ENCODE peak calls at places on chromosomes 1 and 21, in five cellular contexts. B is esophagus muscularis mucosa, G is tibial artery, M is ovary, T is uterus. N is an unnamed sample. For H3K4me1, the result is how much of the 10 kb centered on the place peaks cover.

GRCh38 chr1:153663211-153663610 is 4.7 kb downstream of the SNAPIN start:
- DNase-seq in B (no peak), G (no peak), M (peak), T (no peak), N (peak)

GRCh38 chr1:27143408-27143807 is 11.5 kb downstream of the SLC9A1 start:
- DNase-seq in B (no peak), G (no peak), M (no peak), T (peak), N (no peak)

GRCh38 chr1:27001570-27002360 is 8.3 kb downstream of the TRNP1 start:
- DNase-seq in B (no peak), G (peak), M (no peak), T (no peak), N (no peak)

GRCh38 chr1:18144921-18145699 is 37.5 kb downstream of the IGSF21 start:
- DNase-seq in B (no peak), G (no peak), M (no peak), T (no peak), N (no peak)

GRCh38 chr1:160629286-160630210 is 17.3 kb downstream of the SLAMF1 start:
- DNase-seq in B (no peak), G (no peak), M (no peak), T (no peak), N (no peak)

GRCh38 chr1:119827010-119827409 is 15.8 kb upstream of the REG4 start:
- DNase-seq in B (no peak), G (no peak), M (no peak), T (no peak), N (no peak)

GRCh38 chr1:117928881-117929339 is 511 bp downstream of the GDAP2 start:
- DNase-seq in B (peak), G (peak), M (no peak), T (peak), N (peak)

GRCh38 chr1:56683569-56683968 is 38.5 kb downstream of the PRKAA2 start:
- DNase-seq in B (no peak), G (no peak), M (no peak), T (no peak), N (no peak)

GRCh38 chr1:241310451-241310850 is 46.6 kb downstream of the RGS7 start:
- DNase-seq in B (no peak), G (no peak), M (no peak), T (no peak), N (no peak)

GRCh38 chr1:168321945-168322344 is 41.3 kb downstream of the TBX19 start:
- DNase-seq in B (no peak), G (no peak), M (no peak), T (no peak), N (no peak)

GRCh38 chr1:44650159-44650831 is 24.0 kb downstream of the TMEM53 start:
- DNase-seq in B (no peak), G (no peak), M (no peak), T (no peak), N (no peak)

GRCh38 chr1:206122686-206123085 is 5.5 kb upstream of the AVPR1B start:
- DNase-seq in B (no peak), G (no peak), M (no peak), T (no peak), N (no peak)

GRCh38 chr1:71638081-71638766 is 557.4 kb upstream of the ZRANB2 start:
- DNase-seq in B (no peak), G (no peak), M (no peak), T (no peak), N (no peak)

GRCh38 chr1:9687120-9687875 is 35.8 kb downstream of the PIK3CD start:
- DNase-seq in B (no peak), G (peak), M (peak), T (peak), N (peak)

GRCh38 chr21:43731476-43731875 is 12.5 kb downstream of the PDXK start:
- DNase-seq in B (no peak), G (no peak), M (no peak), T (no peak), N (no peak)

GRCh38 chr21:43726686-43727570 is 8.0 kb downstream of the PDXK start:
- DNase-seq in B (no peak), G (peak), M (no peak), T (no peak), N (no peak)

GRCh38 chr21:43728467-43729390 is 9.8 kb downstream of the PDXK start:
- DNase-seq in B (peak), G (peak), M (peak), T (peak), N (peak)

GRCh38 chr21:43723648-43724047 is 4.7 kb downstream of the PDXK start:
- DNase-seq in B (no peak), G (no peak), M (no peak), T (no peak), N (no peak)

DNA sequence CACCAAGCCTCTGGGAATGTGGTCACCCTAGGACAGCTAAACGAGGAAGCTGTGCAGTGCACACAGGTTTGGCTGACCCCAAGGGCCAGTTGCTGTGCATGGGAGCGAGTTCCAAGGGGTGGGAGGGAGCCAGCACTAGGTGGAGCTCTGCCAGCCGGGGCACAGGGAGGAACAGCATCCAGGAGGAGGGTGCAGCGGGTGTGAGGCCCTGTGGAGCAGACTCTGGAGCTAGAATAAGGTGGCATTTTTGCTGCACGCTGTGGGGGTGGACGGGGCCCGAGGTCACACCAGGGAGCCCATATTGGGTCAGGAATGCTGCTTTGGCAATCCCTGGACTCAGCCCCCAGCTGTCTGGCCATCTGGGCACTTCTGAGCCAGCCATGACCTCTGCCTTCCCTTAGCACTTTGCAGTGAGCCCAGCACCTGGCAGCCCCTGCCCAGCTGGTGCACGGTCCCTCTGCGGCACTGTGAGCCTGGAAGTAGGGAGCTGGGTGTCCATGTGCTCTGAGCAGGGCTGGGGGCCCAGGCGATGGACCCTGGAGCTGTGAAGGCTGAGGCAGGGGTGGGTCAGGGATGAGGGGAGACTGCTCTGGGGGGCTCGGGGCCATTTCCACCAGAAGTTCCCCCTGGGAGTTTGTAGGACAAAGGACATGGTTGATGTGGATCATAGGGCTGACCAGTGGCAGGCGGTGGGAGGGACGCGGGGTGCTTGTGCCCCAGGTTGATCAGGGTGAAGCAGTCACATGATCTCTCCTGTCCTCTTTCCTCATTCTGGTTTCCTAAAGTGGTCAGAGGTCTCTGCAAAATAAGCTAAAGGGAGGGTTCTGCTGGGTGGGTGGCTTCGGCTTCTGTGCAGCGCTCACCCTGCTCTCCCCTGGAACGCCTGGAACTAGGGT is 8.9 kb downstream of the PDXK start:
- DNase-seq in B (no peak), G (peak), M (peak), T (peak), N (peak)
- H3K4me1 ChIP-seq in B (half or more), G (half or more), M (under half), T (under half), N (under half)

DNA sequence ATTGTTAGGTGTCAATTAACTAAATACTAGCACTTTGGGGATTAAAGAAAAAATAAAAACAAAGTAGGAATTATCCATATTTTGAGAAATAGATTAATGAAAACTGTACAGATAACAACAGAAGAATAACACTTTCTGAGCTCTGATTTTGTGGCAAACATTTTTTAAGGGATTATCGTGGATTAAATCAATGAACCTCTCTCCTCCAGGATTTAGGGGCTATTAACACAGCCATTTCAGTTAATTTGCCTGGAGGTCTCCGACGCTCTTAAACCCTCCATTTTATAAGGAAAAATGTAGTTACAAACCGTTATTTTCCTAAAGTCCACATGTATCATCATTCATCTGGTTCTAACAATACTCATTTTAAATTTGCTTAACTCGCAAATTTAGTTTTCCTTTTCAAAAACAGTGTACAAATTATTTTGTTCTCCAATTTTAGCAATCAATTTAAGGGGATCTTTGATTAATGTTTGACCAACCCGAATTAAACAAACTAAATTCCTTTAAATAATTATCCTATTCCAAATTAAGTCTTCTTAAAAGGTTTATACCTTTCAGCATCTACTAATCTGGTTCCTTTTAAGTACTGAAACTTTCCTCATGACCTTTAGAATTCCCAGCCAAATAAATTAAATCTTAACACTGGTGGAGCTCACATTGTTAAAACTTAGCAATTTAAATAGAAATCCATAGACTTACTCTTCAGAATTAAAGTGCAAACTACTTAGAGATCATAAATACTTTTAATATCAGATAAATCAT is 30.7 kb upstream of the RNF187 start:
- DNase-seq in B (no peak), G (no peak), M (no peak), T (no peak), N (no peak)
- H3K27ac ChIP-seq in B (peak), G (no peak), M (peak), T (no peak), N (no peak)

GRCh38 chr1:164561461-164561860 is 2.5 kb downstream of the PBX1 start:
- DNase-seq in B (no peak), G (no peak), M (no peak), T (no peak), N (no peak)
- H3K4me1 ChIP-seq in B (under half), G (under half), M (under half), T (under half), N (under half)

GRCh38 chr1:236253119-236253518 is 28.6 kb downstream of the ERO1B start:
- DNase-seq in B (no peak), G (no peak), M (no peak), T (no peak), N (no peak)
- H3K27ac ChIP-seq in B (no peak), G (no peak), M (no peak), T (no peak), N (no peak)

GRCh38 chr1:234544094-234544579 is 65.2 kb upstream of the TARBP1 start:
- DNase-seq in B (no peak), G (peak), M (peak), T (peak), N (peak)

GRCh38 chr1:234546890-234547788 is 62.8 kb downstream of the IRF2BP2 start:
- DNase-seq in B (no peak), G (no peak), M (no peak), T (no peak), N (no peak)

GRCh38 chr1:234543442-234544093 is 64.6 kb upstream of the TARBP1 start:
- DNase-seq in B (no peak), G (no peak), M (peak), T (peak), N (no peak)

GRCh38 chr1:234545512-234546386 is 64.2 kb downstream of the IRF2BP2 start:
- DNase-seq in B (no peak), G (no peak), M (no peak), T (no peak), N (no peak)

DNA sequence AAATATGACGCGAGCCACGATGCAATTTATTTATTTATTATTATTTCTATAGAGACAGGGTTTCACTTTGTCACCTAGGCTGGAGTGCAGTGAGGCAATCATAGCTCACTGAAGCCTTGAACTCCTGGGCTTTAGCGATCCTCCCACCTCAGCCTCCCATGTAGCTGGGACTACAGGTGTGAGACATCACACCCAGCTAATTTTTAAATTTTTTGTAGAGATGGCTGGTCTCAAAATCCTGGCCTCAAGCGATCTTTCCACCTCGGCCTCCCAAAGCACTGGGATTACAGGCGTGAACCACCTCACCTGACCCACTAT is 63.6 kb downstream of the IRF2BP2 start:
- DNase-seq in B (no peak), G (no peak), M (no peak), T (no peak), N (no peak)
- H3K4me1 ChIP-seq in B (half or more), G (under half), M (under half), T (under half), N (under half)

DNA sequence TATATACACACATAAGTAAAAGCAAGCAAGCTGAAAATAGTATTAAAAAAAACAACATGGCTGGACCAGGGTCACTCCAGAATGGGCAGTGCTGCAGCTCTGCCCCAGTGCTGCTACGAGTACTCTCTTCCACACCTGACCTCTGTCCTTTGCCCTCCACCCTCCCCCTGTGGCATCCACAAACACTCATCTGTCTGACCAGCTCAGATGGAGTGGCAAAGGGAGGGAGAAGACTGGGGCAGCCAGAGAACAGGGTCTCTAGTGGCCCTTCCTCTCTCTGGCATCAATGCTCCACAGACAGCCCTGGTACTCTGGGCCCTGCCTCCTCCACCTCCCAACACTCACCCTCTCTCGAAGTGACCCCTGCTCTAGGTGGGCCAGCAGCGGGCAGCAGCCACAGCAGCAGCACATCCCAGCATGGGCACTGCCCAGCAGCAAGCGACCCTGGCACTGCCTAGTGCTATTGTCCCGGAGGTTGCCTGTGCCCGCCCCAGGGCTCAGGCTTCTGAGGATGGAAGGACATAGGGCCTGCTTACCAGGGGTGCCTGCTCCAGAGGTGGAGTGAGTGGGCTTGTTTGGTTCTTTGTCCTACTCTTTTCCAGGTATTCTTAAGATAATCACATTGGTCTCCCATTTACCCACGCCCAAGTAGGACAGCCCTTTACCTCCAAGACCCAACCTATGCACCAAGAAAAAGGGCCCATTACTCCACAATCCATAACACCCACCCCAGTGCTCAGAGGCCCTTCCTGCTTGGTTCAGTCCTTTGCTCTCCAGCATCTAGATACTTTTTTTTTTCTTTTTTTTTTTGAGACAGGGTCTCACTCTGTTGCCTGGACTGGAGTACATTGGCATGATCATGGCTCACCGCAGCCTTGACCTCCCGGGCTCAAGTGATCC is 6.2 kb downstream of the ARHGEF2 start:
- DNase-seq in B (no peak), G (no peak), M (no peak), T (no peak), N (no peak)
- H3K27ac ChIP-seq in B (peak), G (peak), M (no peak), T (peak), N (no peak)